ENCODE peak calls at places on chromosome 6, in ten cellular contexts. M is kidney; D is fibroblast of lung; A is SK-N-SH; Y is cardiac muscle cell; J is CD8-positive, alpha-beta T cell; L is upper lobe of left lung; F is DND-41; O is uterus; Z is body of pancreas. U is an unnamed sample.
A peak's percentile ranks its signal among the peaks of the same experiment; 100 is the strongest.

GRCh38 chr6:170269151-170269872 is 21.6 kb downstream of the DLL1 start:
- DNase-seq in M (peak; percentile 85), D (no peak), A (no peak), Y (no peak), J (no peak), L (no peak), F (no peak), O (no peak), Z (peak; percentile 55), U (no peak)

GRCh38 chr6:158211273-158212055 is 43.3 kb downstream of the GTF2H5 start:
- DNase-seq in M (no peak), D (peak; percentile 47), A (no peak), Y (peak; percentile 40), J (no peak), L (no peak), F (no peak), O (no peak), Z (no peak), U (no peak)

GRCh38 chr6:145669627-145670034 is 65.7 kb downstream of the EPM2A start:
- DNase-seq in M (no peak), D (peak; percentile 83), A (no peak), Y (peak; percentile 67), J (no peak), L (no peak), F (no peak), O (no peak), Z (no peak), U (no peak)

GRCh38 chr6:6751615-6752014 is 163.1 kb downstream of the LY86 start:
- DNase-seq in M (peak; percentile 84), D (no peak), A (no peak), Y (no peak), J (no peak), L (no peak), F (peak; percentile 33), O (peak; percentile 27), Z (no peak), U (no peak)

GRCh38 chr6:39430968-39431523 is 108.5 kb upstream of the KCNK16 start:
- DNase-seq in M (peak; percentile 80), D (peak; percentile 41), A (peak; percentile 84), Y (peak; percentile 20), J (no peak), L (peak; percentile 43), F (peak; percentile 64), O (no peak), Z (peak; percentile 26), U (peak; percentile 63)

GRCh38 chr6:118963003-118963402 is 28.0 kb upstream of the MCM9 start:
- DNase-seq in M (no peak), D (peak; percentile 13), A (no peak), Y (peak; percentile 25), J (no peak), L (no peak), F (no peak), O (no peak), Z (no peak), U (no peak)

GRCh38 chr6:11272491-11273192 is 40.2 kb upstream of the NEDD9 start:
- DNase-seq in M (no peak), D (no peak), A (peak; percentile 43), Y (peak; percentile 33), J (no peak), L (no peak), F (no peak), O (no peak), Z (no peak), U (no peak)

GRCh38 chr6:169224716-169225115 is 28.9 kb downstream of the THBS2 start:
- DNase-seq in M (no peak), D (no peak), A (no peak), Y (no peak), J (no peak), L (no peak), F (no peak), O (no peak), Z (no peak), U (no peak)

GRCh38 chr6:166540631-166541331 is 45.7 kb downstream of the RAMACL start:
- DNase-seq in M (no peak), D (peak; percentile 43), A (no peak), Y (no peak), J (peak; percentile 66), L (no peak), F (no peak), O (no peak), Z (no peak), U (no peak)

GRCh38 chr6:73058736-73059135 is 166.6 kb downstream of the KHDC1L start:
- DNase-seq in M (no peak), D (peak; percentile 86), A (no peak), Y (peak; percentile 41), J (no peak), L (no peak), F (no peak), O (no peak), Z (no peak), U (no peak)

GRCh38 chr6:163793584-163793983 is 379.1 kb downstream of the QKI start:
- DNase-seq in M (no peak), D (peak; percentile 94), A (no peak), Y (peak; percentile 18), J (no peak), L (no peak), F (no peak), O (no peak), Z (no peak), U (no peak)

GRCh38 chr6:166761801-166762200 is 134.8 kb upstream of the RPS6KA2 start:
- DNase-seq in M (no peak), D (no peak), A (no peak), Y (no peak), J (no peak), L (no peak), F (no peak), O (no peak), Z (no peak), U (no peak)

GRCh38 chr6:135251964-135252429 is 70.9 kb downstream of the MYB start:
- DNase-seq in M (no peak), D (peak; percentile 63), A (no peak), Y (peak; percentile 31), J (no peak), L (no peak), F (peak; percentile 54), O (no peak), Z (no peak), U (no peak)

GRCh38 chr6:6699741-6700367 is 111.3 kb downstream of the LY86 start:
- DNase-seq in M (peak; percentile 89), D (peak; percentile 93), A (peak; percentile 28), Y (peak; percentile 97), J (no peak), L (no peak), F (peak; percentile 90), O (peak; percentile 83), Z (peak; percentile 86), U (peak; percentile 63)

GRCh38 chr6:163302747-163303146 is 111.8 kb upstream of the QKI start:
- DNase-seq in M (no peak), D (peak; percentile 63), A (no peak), Y (peak; percentile 27), J (no peak), L (no peak), F (no peak), O (no peak), Z (no peak), U (no peak)

GRCh38 chr6:97136644-97137358 is 146.2 kb downstream of the MMS22L start:
- DNase-seq in M (no peak), D (no peak), A (peak; percentile 36), Y (no peak), J (no peak), L (no peak), F (no peak), O (no peak), Z (no peak), U (no peak)

GRCh38 chr6:162198925-162199324 is 528.6 kb downstream of the PRKN start:
- DNase-seq in M (no peak), D (no peak), A (no peak), Y (no peak), J (no peak), L (no peak), F (no peak), O (no peak), Z (no peak), U (no peak)
- TF ChIP-seq CTCF in M (no peak), D (no peak), A (no peak), Y (no peak), J (no peak), L (no peak), F (no peak), O (no peak), Z (peak; percentile 31), U (no peak)

DNA sequence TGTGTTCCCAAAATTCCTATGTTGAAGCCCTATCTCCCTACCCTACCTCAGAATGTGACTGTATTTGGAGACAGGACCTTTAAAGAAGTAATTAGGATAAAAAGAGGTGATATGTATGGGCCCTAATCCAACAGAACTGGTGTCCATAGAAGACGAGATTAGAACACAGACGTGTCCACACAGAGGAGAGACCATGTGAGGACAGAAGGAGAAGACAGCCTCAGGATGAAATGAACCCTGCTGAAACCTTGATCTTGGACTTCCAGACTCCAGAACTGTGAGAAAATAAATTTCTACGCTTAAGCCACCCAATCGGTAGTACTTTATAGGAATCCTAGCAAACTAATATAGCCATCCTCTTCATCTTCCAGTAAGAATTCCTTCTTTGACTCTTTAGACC is 35.7 kb downstream of the TRAF3IP2 start:
- DNase-seq in M (no peak), D (no peak), A (no peak), Y (no peak), J (no peak), L (no peak), F (no peak), O (no peak), Z (no peak), U (no peak)
- H3K4me3 ChIP-seq in M (no peak overlapping the region), D (no peak overlapping the region), A (no peak overlapping the region), Y (no peak overlapping the region), J (no peak overlapping the region), L (no peak overlapping the region), F (no peak overlapping the region), O (no peak overlapping the region), Z (no peak overlapping the region), U (no peak overlapping the region)

DNA sequence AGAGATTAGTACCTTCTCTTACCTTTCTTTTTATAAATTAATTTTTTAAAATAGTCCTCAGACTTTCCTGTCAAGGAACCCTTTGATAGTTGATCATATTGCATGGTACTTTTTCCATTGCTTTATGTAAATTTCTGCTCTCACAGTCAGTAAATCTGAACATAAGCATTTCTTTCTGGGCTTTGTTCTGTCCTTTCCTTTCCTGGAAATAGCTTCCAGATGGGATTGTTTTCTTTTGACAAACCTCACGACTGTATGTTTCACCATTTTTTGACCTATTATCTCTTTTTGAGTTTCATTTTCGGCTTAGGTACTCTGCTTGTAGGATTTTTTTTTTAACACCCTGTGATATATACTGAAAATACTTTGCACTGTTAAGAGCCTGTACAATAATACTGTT is 32.6 kb downstream of the UTRN start:
- DNase-seq in M (no peak), D (no peak), A (no peak), Y (peak; percentile 22), J (no peak), L (no peak), F (no peak), O (no peak), Z (no peak), U (no peak)
- H3K4me1 ChIP-seq in M (peaks cover 9% of the 10 kb centered on the region), D (peaks cover 5% of the 10 kb centered on the region), A (no peaks in the 10 kb centered on the region), Y (peaks cover 24% of the 10 kb centered on the region), J (no peaks in the 10 kb centered on the region), L (peaks cover 75% of the 10 kb centered on the region), F (no peaks in the 10 kb centered on the region), O (no peaks in the 10 kb centered on the region), Z (peaks cover 67% of the 10 kb centered on the region), U (peaks cover 71% of the 10 kb centered on the region)

GRCh38 chr6:30690403-30691207 is at the start of gene NRM:
- DNase-seq in M (peak; percentile 96), D (peak; percentile 77), A (peak; percentile 94), Y (peak; percentile 91), J (peak; percentile 77), L (peak; percentile 97), F (peak; percentile 83), O (peak; percentile 92), Z (peak; percentile 87), U (peak; percentile 89)
- TF ChIP-seq CTCF in M (no peak), D (no peak), A (no peak), Y (no peak), J (no peak), L (no peak), F (no peak), O (no peak), Z (no peak), U (no peak)